ENCODE peak calls at places on chromosome 16, in seven cellular contexts. One of them, this sample, is unnamed.
A peak's percentile ranks its signal among the peaks of the same experiment; 100 is the strongest.

GRCh38 chr16:76195648-76196047 is 81.6 kb upstream of the CNTNAP4 start:
- DNase-seq in HTR-8/SVneo: no peak
- DNase-seq in mammary epithelial cell: no peak
- DNase-seq in left ventricle myocardium inferior: no peak
- DNase-seq in activated CD8-positive, alpha-beta memory T cell treated with anti-CD3 and anti-CD28 coated beads for 4 hours: no peak
- DNase-seq in AG08395: no peak
- DNase-seq in mucosa of gallbladder: no peak
- DNase-seq in this sample: no peak

GRCh38 chr16:80436510-80436909 is 104.3 kb upstream of the DYNLRB2 start:
- DNase-seq in HTR-8/SVneo: no peak
- DNase-seq in mammary epithelial cell: no peak
- DNase-seq in left ventricle myocardium inferior: no peak
- DNase-seq in activated CD8-positive, alpha-beta memory T cell treated with anti-CD3 and anti-CD28 coated beads for 4 hours: no peak
- DNase-seq in AG08395: no peak
- DNase-seq in mucosa of gallbladder: no peak
- DNase-seq in this sample: no peak

GRCh38 chr16:88442811-88443576 is 10.1 kb upstream of the ZFPM1 start:
- DNase-seq in HTR-8/SVneo: peak; percentile 92
- DNase-seq in mammary epithelial cell: peak; percentile 62
- DNase-seq in left ventricle myocardium inferior: peak; percentile 73
- DNase-seq in activated CD8-positive, alpha-beta memory T cell treated with anti-CD3 and anti-CD28 coated beads for 4 hours: peak; percentile 50
- DNase-seq in AG08395: peak; percentile 93
- DNase-seq in mucosa of gallbladder: peak; percentile 75
- DNase-seq in this sample: peak; percentile 83

GRCh38 chr16:1413684-1414531 is 596 bp downstream of the UNKL start:
- DNase-seq in HTR-8/SVneo: peak; percentile 56
- DNase-seq in mammary epithelial cell: peak; percentile 23
- DNase-seq in left ventricle myocardium inferior: peak; percentile 46
- DNase-seq in activated CD8-positive, alpha-beta memory T cell treated with anti-CD3 and anti-CD28 coated beads for 4 hours: peak; percentile 25
- DNase-seq in AG08395: peak; percentile 59
- DNase-seq in mucosa of gallbladder: peak; percentile 34
- DNase-seq in this sample: peak; percentile 79

GRCh38 chr16:23962001-23962400 is 126.2 kb downstream of the PRKCB start:
- DNase-seq in HTR-8/SVneo: no peak
- DNase-seq in mammary epithelial cell: no peak
- DNase-seq in left ventricle myocardium inferior: no peak
- DNase-seq in activated CD8-positive, alpha-beta memory T cell treated with anti-CD3 and anti-CD28 coated beads for 4 hours: no peak
- DNase-seq in AG08395: no peak
- DNase-seq in mucosa of gallbladder: no peak
- DNase-seq in this sample: no peak

GRCh38 chr16:69520800-69521602 is 44.8 kb upstream of the NFAT5 start:
- DNase-seq in HTR-8/SVneo: no peak
- DNase-seq in mammary epithelial cell: no peak
- DNase-seq in left ventricle myocardium inferior: no peak
- DNase-seq in activated CD8-positive, alpha-beta memory T cell treated with anti-CD3 and anti-CD28 coated beads for 4 hours: no peak
- DNase-seq in AG08395: no peak
- DNase-seq in mucosa of gallbladder: no peak
- DNase-seq in this sample: no peak

GRCh38 chr16:82671743-82672142 is 45.0 kb downstream of the CDH13 start:
- DNase-seq in HTR-8/SVneo: no peak
- DNase-seq in mammary epithelial cell: no peak
- DNase-seq in left ventricle myocardium inferior: no peak
- DNase-seq in activated CD8-positive, alpha-beta memory T cell treated with anti-CD3 and anti-CD28 coated beads for 4 hours: no peak
- DNase-seq in AG08395: no peak
- DNase-seq in mucosa of gallbladder: no peak
- DNase-seq in this sample: no peak

GRCh38 chr16:64412578-64413280 is 709.1 kb downstream of the CDH11 start:
- DNase-seq in HTR-8/SVneo: no peak
- DNase-seq in mammary epithelial cell: peak; percentile 33
- DNase-seq in left ventricle myocardium inferior: no peak
- DNase-seq in activated CD8-positive, alpha-beta memory T cell treated with anti-CD3 and anti-CD28 coated beads for 4 hours: no peak
- DNase-seq in AG08395: peak; percentile 76
- DNase-seq in mucosa of gallbladder: no peak
- DNase-seq in this sample: no peak

GRCh38 chr16:27330542-27330941 is 16.8 kb downstream of the IL4R start:
- DNase-seq in HTR-8/SVneo: no peak
- DNase-seq in mammary epithelial cell: peak; percentile 41
- DNase-seq in left ventricle myocardium inferior: peak; percentile 62
- DNase-seq in activated CD8-positive, alpha-beta memory T cell treated with anti-CD3 and anti-CD28 coated beads for 4 hours: no peak
- DNase-seq in AG08395: peak; percentile 74
- DNase-seq in mucosa of gallbladder: peak; percentile 76
- DNase-seq in this sample: peak; percentile 69